ENCODE peak calls at places on chromosomes 4 and X, in seven cellular contexts. P is transverse colon, L is AG09309, K is cardiac fibroblast, U is BE2C, T is HFF-Myc, Z is coronary artery. A is an unnamed sample.

GRCh38 chr4:181517521-181517920 is 725.7 kb upstream of the TENM3 start:
- DNase-seq in P (no peak), L (peak; percentile 52), K (peak; percentile 16), U (no peak), T (no peak), Z (no peak), A (peak; percentile 79)

GRCh38 chrX:154027003-154027402 is 7.3 kb upstream of the IRAK1 start:
- DNase-seq in P (no peak), L (no peak), K (no peak), U (no peak), T (no peak), Z (no peak), A (no peak)

GRCh38 chrX:111168314-111168713 is 72.3 kb downstream of the PAK3 start:
- DNase-seq in P (no peak), L (no peak), K (peak; percentile 1), U (peak; percentile 36), T (no peak), Z (no peak), A (peak; percentile 3)

GRCh38 chr4:109012286-109012880 is 249.5 kb upstream of the ETNPPL start:
- DNase-seq in P (no peak), L (no peak), K (no peak), U (no peak), T (no peak), Z (no peak), A (no peak)

GRCh38 chr4:95694411-95694810 is 145.5 kb upstream of the PDHA2 start:
- DNase-seq in P (no peak), L (no peak), K (peak; percentile 60), U (no peak), T (no peak), Z (no peak), A (no peak)

GRCh38 chr4:184293552-184293951 is 75.9 kb upstream of the ENPP6 start:
- DNase-seq in P (peak; percentile 37), L (no peak), K (peak; percentile 25), U (no peak), T (no peak), Z (no peak), A (no peak)

GRCh38 chr4:153792893-153793227 is 4.0 kb upstream of the SFRP2 start:
- DNase-seq in P (no peak), L (no peak), K (no peak), U (no peak), T (no peak), Z (no peak), A (no peak)

GRCh38 chrX:152405561-152405960 is 45.6 kb downstream of the GABRA3 start:
- DNase-seq in P (no peak), L (no peak), K (no peak), U (no peak), T (no peak), Z (no peak), A (no peak)

GRCh38 chr4:23946307-23946706 is 56.5 kb upstream of the PPARGC1A start:
- DNase-seq in P (no peak), L (no peak), K (no peak), U (no peak), T (no peak), Z (no peak), A (no peak)

GRCh38 chr4:186724048-186724860 is 598 bp upstream of the FAT1 start:
- DNase-seq in P (peak; percentile 58), L (no peak), K (no peak), U (no peak), T (no peak), Z (peak; percentile 80), A (peak; percentile 63)

GRCh38 chrX:150767475-150768131 is 74.4 kb downstream of the MTMR1 start:
- DNase-seq in P (no peak), L (peak; percentile 85), K (peak; percentile 84), U (no peak), T (peak; percentile 30), Z (no peak), A (peak; percentile 96)

GRCh38 chr4:136055360-136055759 is 1476.9 kb downstream of the PCDH18 start:
- DNase-seq in P (no peak), L (no peak), K (no peak), U (no peak), T (no peak), Z (no peak), A (no peak)

GRCh38 chr4:127995776-127996175 is 30.6 kb downstream of the ABHD18 start:
- DNase-seq in P (no peak), L (peak; percentile 11), K (peak; percentile 30), U (no peak), T (peak; percentile 24), Z (no peak), A (no peak)

GRCh38 chrX:71543316-71543715 is 10.4 kb downstream of the OGT start:
- DNase-seq in P (no peak), L (peak; percentile 56), K (peak; percentile 86), U (no peak), T (no peak), Z (no peak), A (peak; percentile 68)

GRCh38 chr4:38803833-38804653 is 548 bp downstream of the TLR1 start:
- DNase-seq in P (no peak), L (no peak), K (no peak), U (no peak), T (no peak), Z (no peak), A (peak; percentile 30)

GRCh38 chr4:38800956-38801450 is 3.6 kb downstream of the TLR1 start:
- DNase-seq in P (no peak), L (no peak), K (no peak), U (no peak), T (no peak), Z (no peak), A (peak; percentile 70)

GRCh38 chr4:38802561-38803355 is 1.8 kb downstream of the TLR1 start:
- DNase-seq in P (no peak), L (no peak), K (no peak), U (no peak), T (no peak), Z (no peak), A (no peak)

GRCh38 chr4:38804654-38805295 is at the start of gene TLR1:
- DNase-seq in P (no peak), L (peak; percentile 35), K (peak; percentile 83), U (no peak), T (peak; percentile 46), Z (no peak), A (peak; percentile 86)

GRCh38 chr4:38805530-38806145 is 1.0 kb upstream of the TLR1 start:
- DNase-seq in P (peak; percentile 48), L (no peak), K (peak; percentile 62), U (no peak), T (no peak), Z (no peak), A (peak; percentile 27)
- H3K4me3 ChIP-seq in P (no peak overlapping the region), L (no peak overlapping the region), K (peak overlapping the region; percentile 32), U (no peak overlapping the region), T (no peak overlapping the region), Z (peak overlapping the region; percentile 61), A (no peak overlapping the region)

GRCh38 chr4:3234171-3235029 is 14.6 kb upstream of the MSANTD1 start:
- DNase-seq in P (no peak), L (no peak), K (no peak), U (peak; percentile 76), T (no peak), Z (no peak), A (no peak)
- TF ChIP-seq CTCF in P (no peak), L (no peak), K (no peak), U (no peak), T (no peak), Z (no peak), A (no peak)

GRCh38 chr4:81314897-81315470 is 100.0 kb upstream of the PRKG2 start:
- DNase-seq in P (no peak), L (peak; percentile 10), K (peak; percentile 38), U (no peak), T (no peak), Z (no peak), A (peak; percentile 18)
- H3K4me3 ChIP-seq in P (no peak overlapping the region), L (no peak overlapping the region), K (no peak overlapping the region), U (no peak overlapping the region), T (no peak overlapping the region), Z (no peak overlapping the region), A (no peak overlapping the region)

GRCh38 chrX:112555831-112556230 is 123.9 kb downstream of the LHFPL1 start:
- DNase-seq in P (no peak), L (no peak), K (no peak), U (no peak), T (no peak), Z (no peak), A (no peak)
- TF ChIP-seq CTCF in P (no peak), L (no peak), K (no peak), U (no peak), T (no peak), Z (no peak), A (no peak)

DNA sequence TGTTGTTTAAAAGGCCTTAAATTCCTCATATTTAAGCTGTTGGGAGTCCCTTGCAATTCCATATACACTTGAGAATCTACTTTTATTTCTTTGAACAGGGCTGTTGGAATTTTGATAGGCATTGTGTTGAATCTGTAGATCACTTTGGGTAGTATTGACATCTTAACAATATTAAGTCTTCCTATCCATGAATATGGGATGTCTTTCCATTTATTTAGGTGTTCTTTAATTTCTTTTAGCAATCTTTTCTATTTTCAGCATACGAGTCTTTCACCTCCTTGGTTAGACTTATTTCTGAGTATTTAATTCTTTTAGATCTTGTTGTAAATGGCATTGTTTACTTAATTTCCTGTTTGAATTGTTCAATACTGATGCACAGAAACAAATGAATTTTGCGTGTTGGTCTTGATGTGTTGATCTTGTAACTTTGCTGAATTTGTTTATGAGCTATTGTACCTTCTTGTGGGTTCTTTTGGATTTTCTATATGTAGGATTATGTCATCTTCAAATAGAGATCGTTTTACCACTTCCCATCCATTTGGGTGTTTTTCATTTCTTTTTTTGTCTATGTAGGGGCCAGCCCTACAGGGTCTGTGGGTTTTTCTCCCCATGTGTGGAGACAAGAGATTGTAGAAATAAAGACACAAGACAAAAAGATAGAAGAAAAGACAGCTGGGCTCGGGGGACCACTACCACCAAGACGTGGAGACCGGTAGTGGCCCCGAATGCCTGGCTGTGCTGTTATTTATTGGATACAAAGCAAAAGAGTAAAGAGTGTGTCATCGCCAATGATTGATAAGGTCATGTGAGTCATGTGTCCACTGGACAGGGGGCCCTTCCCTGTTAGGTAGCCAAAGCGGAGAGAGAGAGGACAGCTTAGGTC is 18.2 kb upstream of the CTBP1 start:
- DNase-seq in P (no peak), L (no peak), K (no peak), U (no peak), T (no peak), Z (peak; percentile 16), A (no peak)
- H3K4me3 ChIP-seq in P (no peak overlapping the region), L (no peak overlapping the region), K (no peak overlapping the region), U (no peak overlapping the region), T (no peak overlapping the region), Z (no peak overlapping the region), A (no peak overlapping the region)

DNA sequence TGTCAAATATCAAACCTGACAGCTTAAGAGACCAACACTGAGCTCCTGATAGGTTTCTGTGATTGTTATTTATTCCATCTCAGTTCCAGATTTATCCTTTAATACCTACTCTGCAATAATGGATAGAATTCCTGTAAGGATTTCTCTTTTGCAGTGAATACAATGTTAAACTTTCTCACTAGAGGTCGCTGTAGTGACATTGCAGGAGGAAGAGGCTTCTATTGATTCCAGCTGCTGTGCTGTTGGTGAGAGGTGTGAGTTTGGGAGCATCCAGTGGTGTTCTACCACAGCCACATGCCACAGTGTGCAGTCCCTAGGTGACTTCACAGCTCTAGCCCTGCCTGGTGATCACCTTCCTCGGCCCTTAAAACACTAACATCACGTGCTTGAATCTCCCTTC is 34.6 kb upstream of the DCAF8L2 start:
- DNase-seq in P (no peak), L (no peak), K (peak; percentile 56), U (peak; percentile 5), T (no peak), Z (no peak), A (peak; percentile 58)
- TF ChIP-seq CTCF in P (peak; percentile 31), L (no peak), K (peak; percentile 59), U (peak; percentile 53), T (no peak), Z (no peak), A (peak; percentile 65)

GRCh38 chr4:55851885-55852284 is 1.6 kb upstream of the EXOC1 start:
- DNase-seq in P (peak; percentile 22), L (no peak), K (no peak), U (no peak), T (no peak), Z (no peak), A (no peak)
- H3K4me3 ChIP-seq in P (no peak overlapping the region), L (no peak overlapping the region), K (no peak overlapping the region), U (no peak overlapping the region), T (no peak overlapping the region), Z (no peak overlapping the region), A (no peak overlapping the region)